ENCODE peak calls at places on chromosomes 6 and 20, in five cellular contexts. V is uterus, Z is lower lobe of right lung, Y is OCI-LY7, L is psoas muscle. D is an unnamed sample.

GRCh38 chr6:135212935-135213334 is 31.8 kb downstream of the MYB start:
- DNase-seq in V (no peak), Z (no peak), Y (no peak), L (no peak), D (no peak)

GRCh38 chr20:18632196-18632789 is 44.4 kb downstream of the DTD1 start:
- DNase-seq in V (peak), Z (peak), Y (peak), L (peak), D (peak)

GRCh38 chr6:35354361-35355135 is 12.2 kb downstream of the PPARD start:
- DNase-seq in V (no peak), Z (no peak), Y (no peak), L (no peak), D (no peak)

GRCh38 chr6:30678964-30679726 is 6.3 kb upstream of the DHX16 start:
- DNase-seq in V (peak), Z (peak), Y (peak), L (peak), D (peak)

GRCh38 chr20:7736336-7736735 is 203.9 kb downstream of the HAO1 start:
- DNase-seq in V (no peak), Z (no peak), Y (no peak), L (no peak), D (no peak)

GRCh38 chr6:168417158-168417557 is 23.8 kb upstream of the SMOC2 start:
- DNase-seq in V (peak), Z (no peak), Y (no peak), L (no peak), D (no peak)

GRCh38 chr6:31727717-31728671 is 1.1 kb downstream of the DDAH2 start:
- DNase-seq in V (peak), Z (no peak), Y (peak), L (no peak), D (no peak)

GRCh38 chr6:15974817-15975216 is 154.1 kb upstream of the MYLIP start:
- DNase-seq in V (no peak), Z (no peak), Y (no peak), L (no peak), D (no peak)

GRCh38 chr20:53664121-53664520 is 70.5 kb upstream of the ZNF217 start:
- DNase-seq in V (no peak), Z (no peak), Y (no peak), L (no peak), D (no peak)

GRCh38 chr20:54723723-54724122 is 248.3 kb downstream of the DOK5 start:
- DNase-seq in V (no peak), Z (no peak), Y (no peak), L (no peak), D (no peak)

GRCh38 chr20:54727490-54727889 is 252.1 kb downstream of the DOK5 start:
- DNase-seq in V (no peak), Z (no peak), Y (no peak), L (no peak), D (no peak)

GRCh38 chr20:54726687-54727086 is 251.3 kb downstream of the DOK5 start:
- DNase-seq in V (no peak), Z (no peak), Y (no peak), L (no peak), D (no peak)
- H3K27ac ChIP-seq in V (no peak), Z (no peak), Y (no peak), L (no peak), D (no peak)

DNA sequence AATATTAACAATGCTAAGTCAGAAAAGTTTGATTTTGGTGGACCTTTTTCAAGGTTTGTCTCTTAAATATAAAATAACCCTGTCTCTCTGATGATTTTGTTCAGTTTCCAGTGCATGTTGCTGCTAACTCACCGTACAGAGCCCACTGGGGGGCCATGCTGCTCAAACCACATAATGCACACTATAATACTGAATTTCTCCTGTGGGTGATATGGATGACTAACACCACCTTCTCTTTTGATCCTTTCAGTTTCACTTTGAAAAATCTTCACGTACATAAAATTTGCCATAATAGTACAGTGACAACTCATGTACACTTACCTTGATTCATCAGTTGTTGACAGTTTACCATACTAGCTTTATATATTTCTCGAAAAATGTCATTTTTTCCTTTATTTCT is 506.6 kb upstream of the MAN1A1 start:
- DNase-seq in V (no peak), Z (no peak), Y (peak), L (no peak), D (no peak)
- H3K27ac ChIP-seq in V (no peak), Z (no peak), Y (no peak), L (no peak), D (no peak)

DNA sequence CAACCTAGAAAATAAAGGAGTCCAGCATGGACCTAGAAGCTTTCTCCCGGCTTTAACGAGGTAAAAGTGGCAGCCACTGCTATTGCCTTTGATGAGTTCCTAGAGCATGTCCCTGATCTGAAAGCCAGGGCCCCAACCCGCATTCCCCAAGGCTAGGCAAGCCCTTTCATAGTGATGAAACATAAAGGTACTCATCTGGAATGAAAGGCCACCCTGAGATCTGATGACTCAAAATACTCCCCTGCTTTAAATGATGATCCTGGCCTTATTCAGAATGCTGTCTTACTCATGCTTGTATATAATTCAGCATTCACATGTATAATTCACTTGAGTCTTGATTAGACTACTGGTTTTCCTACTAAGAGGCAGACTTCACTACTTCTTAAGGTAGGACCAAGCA is 21.3 kb downstream of the TTPAL start:
- DNase-seq in V (no peak), Z (no peak), Y (no peak), L (no peak), D (no peak)
- H3K27ac ChIP-seq in V (peak), Z (no peak), Y (no peak), L (peak), D (no peak)

DNA sequence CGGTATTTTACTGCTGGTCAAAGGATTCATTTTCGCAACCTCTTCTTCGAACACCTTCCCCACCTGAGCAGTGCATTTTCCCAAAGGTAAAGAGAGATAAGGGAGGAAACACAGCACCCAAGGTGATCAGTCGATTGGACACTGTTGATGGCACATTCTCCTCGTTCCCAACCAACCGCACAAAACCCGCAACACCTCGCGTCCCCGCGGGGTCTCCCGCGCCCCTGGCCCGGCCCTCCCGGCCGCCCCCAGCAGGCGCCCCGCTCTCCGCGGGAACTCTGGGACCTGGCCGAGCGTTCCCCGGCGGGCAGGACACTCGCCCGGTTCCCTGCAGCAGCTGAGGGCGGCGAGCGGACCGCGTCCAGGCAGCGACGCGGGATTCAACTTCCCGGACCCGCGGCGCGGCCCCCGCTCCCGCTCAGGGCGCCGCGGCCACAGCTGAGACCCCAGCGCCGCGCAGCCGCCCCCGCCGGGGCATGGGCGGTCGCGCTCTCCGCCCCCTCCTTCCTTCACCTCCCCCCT is 506 bp downstream of the RGS17 start:
- DNase-seq in V (no peak), Z (no peak), Y (no peak), L (no peak), D (no peak)
- H3K27ac ChIP-seq in V (peak), Z (no peak), Y (no peak), L (no peak), D (no peak)

DNA sequence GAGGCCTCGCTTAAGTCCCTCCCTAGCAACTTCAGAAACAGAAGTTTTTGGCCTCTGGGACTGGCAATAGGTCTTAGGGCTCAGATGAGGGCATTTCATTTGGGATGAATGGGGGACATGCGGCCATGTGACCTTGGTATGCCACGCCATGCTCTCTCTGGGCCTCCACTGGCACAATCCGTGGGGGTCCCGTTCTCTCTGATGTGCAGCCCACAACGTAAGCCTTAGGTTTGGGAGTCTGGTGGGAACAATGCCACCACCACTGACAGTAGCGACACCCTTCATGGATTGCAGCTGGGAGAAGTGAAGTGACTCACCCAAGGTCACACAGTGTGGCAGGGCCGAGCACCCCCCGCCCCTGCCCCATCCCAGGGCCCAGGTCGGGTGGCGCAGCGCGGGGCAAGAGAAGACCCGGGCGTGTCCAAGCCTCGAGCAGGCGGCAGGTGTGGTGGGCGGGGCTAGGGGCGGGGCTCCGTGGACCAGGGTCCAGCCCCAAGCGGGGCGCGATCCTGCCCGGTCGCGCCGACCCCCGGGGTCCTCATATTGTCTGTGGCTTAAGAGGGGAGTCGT is 864 bp upstream of the CEBPB start:
- DNase-seq in V (peak), Z (peak), Y (peak), L (peak), D (no peak)
- H3K27ac ChIP-seq in V (peak), Z (peak), Y (no peak), L (peak), D (no peak)

GRCh38 chr20:4064118-4064962 is 49.0 kb upstream of the RNF24 start:
- DNase-seq in V (peak), Z (peak), Y (no peak), L (peak), D (peak)
- H3K27ac ChIP-seq in V (peak), Z (peak), Y (no peak), L (peak), D (no peak)

D was measured in caudate nucleus.